ENCODE peak calls at places on chromosome 15, in eight cellular contexts. X is adrenal gland, H is breast epithelium, N is heart left ventricle, S is stomach, E is tibial nerve, R is endothelial cell of umbilical vein, F is K562. A is an unnamed sample.
A peak's percentile ranks its signal among the peaks of the same experiment; 100 is the strongest.

GRCh38 chr15:81197255-81197630 is 564 bp downstream of the IL16 start:
- DNase-seq in X (no peak), H (no peak), N (no peak), S (no peak), E (no peak), R (no peak), F (no peak), A (no peak)

GRCh38 chr15:85753791-85754452 is 40.8 kb downstream of the KLHL25 start:
- DNase-seq in X (no peak), H (no peak), N (no peak), S (no peak), E (peak; percentile 6), R (no peak), F (no peak), A (no peak)

GRCh38 chr15:72375501-72375845 is 341 bp downstream of the HEXA start:
- DNase-seq in X (no peak), H (no peak), N (peak; percentile 54), S (peak; percentile 77), E (no peak), R (no peak), F (no peak), A (peak; percentile 45)

GRCh38 chr15:42062284-42062806 is 32.0 kb downstream of the PLA2G4D start:
- DNase-seq in X (no peak), H (peak; percentile 7), N (no peak), S (no peak), E (no peak), R (no peak), F (no peak), A (no peak)

GRCh38 chr15:93942140-93942808 is 289.1 kb upstream of the MCTP2 start:
- DNase-seq in X (no peak), H (no peak), N (no peak), S (no peak), E (no peak), R (no peak), F (no peak), A (no peak)

GRCh38 chr15:69300129-69300588 is 1.4 kb downstream of the PAQR5 start:
- DNase-seq in X (peak; percentile 61), H (no peak), N (no peak), S (peak; percentile 69), E (no peak), R (no peak), F (no peak), A (no peak)

GRCh38 chr15:80674245-80674614 is 20.9 kb upstream of the ABHD17C start:
- DNase-seq in X (no peak), H (no peak), N (no peak), S (no peak), E (no peak), R (no peak), F (no peak), A (no peak)

GRCh38 chr15:56798639-56799038 is 65.3 kb upstream of the ZNF280D start:
- DNase-seq in X (no peak), H (no peak), N (peak; percentile 67), S (no peak), E (no peak), R (no peak), F (no peak), A (no peak)

GRCh38 chr15:74543583-74543982 is 2.6 kb downstream of the ARID3B start:
- DNase-seq in X (no peak), H (no peak), N (no peak), S (no peak), E (no peak), R (no peak), F (no peak), A (no peak)

GRCh38 chr15:61528590-61528929 is 299.5 kb upstream of the RORA start:
- DNase-seq in X (no peak), H (no peak), N (no peak), S (no peak), E (no peak), R (peak; percentile 87), F (no peak), A (no peak)

GRCh38 chr15:75672646-75673425 is 25.1 kb downstream of the SNX33 start:
- DNase-seq in X (no peak), H (no peak), N (no peak), S (peak; percentile 62), E (no peak), R (peak; percentile 15), F (no peak), A (no peak)

GRCh38 chr15:43241100-43241499 is 20.3 kb upstream of the EPB42 start:
- DNase-seq in X (no peak), H (peak; percentile 44), N (peak; percentile 44), S (no peak), E (no peak), R (no peak), F (no peak), A (no peak)

GRCh38 chr15:45268135-45268534 is 16.1 kb downstream of the SLC28A2 start:
- DNase-seq in X (no peak), H (no peak), N (no peak), S (peak; percentile 71), E (no peak), R (no peak), F (no peak), A (no peak)

GRCh38 chr15:38299216-38299615 is 46.6 kb downstream of the SPRED1 start:
- DNase-seq in X (no peak), H (no peak), N (no peak), S (no peak), E (no peak), R (no peak), F (no peak), A (no peak)

DNA sequence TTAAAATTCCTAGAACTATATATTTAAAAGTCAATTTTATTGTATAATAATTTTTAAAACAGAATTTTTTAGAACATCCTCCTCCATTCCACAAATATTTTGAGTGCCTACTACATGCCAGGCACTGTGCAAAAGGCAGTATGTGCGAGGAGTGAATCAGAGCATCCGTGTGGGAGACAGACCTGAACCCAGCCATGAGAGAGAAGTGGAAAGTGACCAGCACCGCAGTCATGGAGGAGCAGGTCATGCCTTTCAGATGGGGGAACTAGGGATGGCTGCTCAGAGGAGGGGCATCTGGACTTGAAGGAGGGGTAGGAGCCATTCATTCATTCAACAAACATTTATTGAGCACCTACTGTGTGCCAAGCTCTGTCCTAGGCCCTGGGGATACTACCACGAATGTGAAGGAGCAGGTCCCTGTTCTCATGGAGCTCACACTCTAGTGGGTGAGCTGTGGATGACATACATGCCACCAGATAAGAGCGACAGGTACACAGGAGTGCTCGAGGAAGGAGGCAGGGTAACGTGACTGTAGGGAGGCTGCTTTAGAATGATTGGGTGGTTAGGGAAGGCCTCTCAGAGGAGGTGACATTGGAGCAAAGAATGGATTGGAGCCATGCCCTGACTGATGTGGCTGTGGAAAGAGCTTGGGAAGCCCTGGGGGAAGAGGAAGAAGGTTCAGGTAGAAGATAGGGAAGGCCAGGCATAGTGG is 3.1 kb upstream of the CHRNA3 start:
- DNase-seq in X (peak; percentile 5), H (no peak), N (no peak), S (no peak), E (no peak), R (no peak), F (no peak), A (no peak)
- H3K27me3 ChIP-seq in X (peaks cover 25% of the 10 kb centered on the region), H (peaks cover 34% of the 10 kb centered on the region), N (peaks cover 20% of the 10 kb centered on the region), S (peaks cover 84% of the 10 kb centered on the region), E (peaks cover 71% of the 10 kb centered on the region), R (peaks cover 47% of the 10 kb centered on the region), F (peaks cover 46% of the 10 kb centered on the region), A (peaks cover 10% of the 10 kb centered on the region)

GRCh38 chr15:25228261-25228660 is 210.6 kb downstream of the UBE3A start:
- DNase-seq in X (no peak), H (no peak), N (no peak), S (no peak), E (no peak), R (no peak), F (no peak), A (no peak)

GRCh38 chr15:25226360-25226759 is 212.5 kb downstream of the UBE3A start:
- DNase-seq in X (no peak), H (no peak), N (peak; percentile 77), S (no peak), E (no peak), R (no peak), F (no peak), A (no peak)

GRCh38 chr15:25220834-25221233 is 218.0 kb downstream of the UBE3A start:
- DNase-seq in X (no peak), H (no peak), N (no peak), S (no peak), E (no peak), R (no peak), F (no peak), A (no peak)

GRCh38 chr15:25224396-25224795 is 214.4 kb downstream of the UBE3A start:
- DNase-seq in X (no peak), H (no peak), N (no peak), S (no peak), E (no peak), R (no peak), F (no peak), A (no peak)
- TF ChIP-seq POLR2A in X (no peak), H (no peak), N (no peak), S (no peak), E (no peak), R (no peak), F (no peak), A (no peak)

DNA sequence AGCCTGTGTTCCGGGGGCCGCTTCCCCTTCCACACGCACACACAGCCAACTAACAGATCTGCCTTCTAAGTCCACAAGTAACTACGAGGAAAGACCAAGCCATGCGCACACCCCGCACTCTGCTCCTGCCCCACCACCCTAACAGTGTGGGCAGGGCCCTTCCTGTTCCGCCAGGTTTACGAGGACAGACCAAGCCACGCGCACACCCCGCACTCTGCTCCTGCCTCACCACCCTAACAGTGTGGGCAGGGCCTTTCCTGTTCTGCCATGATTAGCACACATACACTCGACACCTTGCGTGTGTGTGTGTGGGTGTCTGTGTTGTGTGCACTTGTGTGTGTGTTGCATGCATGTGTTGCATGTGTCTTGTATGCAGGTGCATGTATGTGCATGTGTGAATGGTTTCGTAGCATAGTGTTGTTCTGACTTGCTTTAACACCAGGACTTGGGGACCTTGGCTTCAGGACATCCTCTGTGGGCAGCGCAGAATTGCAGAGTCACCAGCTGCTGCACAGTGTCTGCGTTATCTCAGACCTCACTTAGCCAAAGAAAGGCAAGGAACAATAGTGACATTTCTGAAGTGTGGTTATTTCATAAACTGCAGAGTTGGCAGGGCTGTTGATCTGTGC is 114.4 kb downstream of the CHSY1 start:
- DNase-seq in X (no peak), H (no peak), N (no peak), S (no peak), E (no peak), R (no peak), F (peak; percentile 38), A (no peak)
- H3K4me1 ChIP-seq in X (no peaks in the 10 kb centered on the region), H (no peaks in the 10 kb centered on the region), N (peaks cover 6% of the 10 kb centered on the region), S (no peaks in the 10 kb centered on the region), E (no peaks in the 10 kb centered on the region), R (no peaks in the 10 kb centered on the region), F (peaks cover 30% of the 10 kb centered on the region), A (no peaks in the 10 kb centered on the region)

GRCh38 chr15:29560896-29561295 is 261.4 kb downstream of the TJP1 start:
- DNase-seq in X (no peak), H (no peak), N (no peak), S (no peak), E (no peak), R (no peak), F (no peak), A (no peak)

GRCh38 chr15:29558261-29558660 is 264.0 kb downstream of the TJP1 start:
- DNase-seq in X (no peak), H (no peak), N (no peak), S (no peak), E (no peak), R (no peak), F (no peak), A (no peak)

GRCh38 chr15:29567336-29567735 is 254.9 kb downstream of the TJP1 start:
- DNase-seq in X (no peak), H (no peak), N (no peak), S (no peak), E (no peak), R (no peak), F (no peak), A (no peak)

GRCh38 chr15:29566914-29567313 is 255.4 kb downstream of the TJP1 start:
- DNase-seq in X (no peak), H (no peak), N (no peak), S (no peak), E (no peak), R (no peak), F (no peak), A (no peak)

GRCh38 chr15:29563112-29563511 is 259.2 kb downstream of the TJP1 start:
- DNase-seq in X (no peak), H (no peak), N (no peak), S (no peak), E (no peak), R (no peak), F (no peak), A (no peak)
- H3K27me3 ChIP-seq in X (no peaks in the 10 kb centered on the region), H (peaks cover 15% of the 10 kb centered on the region), N (peaks cover 7% of the 10 kb centered on the region), S (peaks cover 35% of the 10 kb centered on the region), E (peaks cover 5% of the 10 kb centered on the region), R (peaks cover 5% of the 10 kb centered on the region), F (no peaks in the 10 kb centered on the region), A (no peaks in the 10 kb centered on the region)